ENCODE peak calls at places on chromosomes 1 and 21, in seven cellular contexts. H is CD4-positive, alpha-beta memory T cell; K is aorta; R is AG04450; N is PC-9; U is substantia nigra; Q is ascending aorta. Y is an unnamed sample.

GRCh38 chr1:161706483-161707347 is at the start of gene FCRLA:
- DNase-seq in H (no peak), K (no peak), R (peak; percentile 70), N (no peak), U (no peak), Q (no peak), Y (no peak)

GRCh38 chr1:43577647-43578542 is 47.2 kb downstream of the PTPRF start:
- DNase-seq in H (no peak), K (no peak), R (no peak), N (no peak), U (no peak), Q (no peak), Y (no peak)

GRCh38 chr1:172951728-172952365 is 98.9 kb downstream of the TNFSF18 start:
- DNase-seq in H (no peak), K (no peak), R (no peak), N (no peak), U (no peak), Q (no peak), Y (no peak)

GRCh38 chr21:34037446-34037845 is 35.9 kb upstream of the MRPS6 start:
- DNase-seq in H (no peak), K (no peak), R (peak; percentile 46), N (no peak), U (no peak), Q (no peak), Y (peak; percentile 84)

GRCh38 chr1:243917177-243917862 is 67.3 kb upstream of the AKT3 start:
- DNase-seq in H (peak; percentile 11), K (no peak), R (peak; percentile 72), N (peak; percentile 27), U (peak; percentile 34), Q (no peak), Y (no peak)

GRCh38 chr1:240712014-240712731 is 100.2 kb upstream of the GREM2 start:
- DNase-seq in H (no peak), K (no peak), R (peak; percentile 43), N (no peak), U (no peak), Q (no peak), Y (no peak)

GRCh38 chr1:226233293-226233692 is 9.8 kb downstream of the MIXL1 start:
- DNase-seq in H (no peak), K (no peak), R (no peak), N (no peak), U (no peak), Q (no peak), Y (no peak)

GRCh38 chr1:160662888-160663287 is 16.0 kb upstream of the SLAMF1 start:
- DNase-seq in H (no peak), K (no peak), R (no peak), N (no peak), U (no peak), Q (no peak), Y (no peak)

GRCh38 chr1:69320679-69321310 is 246.9 kb upstream of the LRRC7 start:
- DNase-seq in H (no peak), K (no peak), R (no peak), N (no peak), U (no peak), Q (no peak), Y (no peak)

GRCh38 chr21:14414932-14415508 is 32.1 kb upstream of the HSPA13 start:
- DNase-seq in H (no peak), K (no peak), R (no peak), N (no peak), U (no peak), Q (no peak), Y (no peak)

GRCh38 chr1:87902830-87903614 is 574.3 kb downstream of the LMO4 start:
- DNase-seq in H (no peak), K (no peak), R (peak; percentile 36), N (no peak), U (no peak), Q (no peak), Y (no peak)

GRCh38 chr1:87641996-87642395 is 313.3 kb downstream of the LMO4 start:
- DNase-seq in H (no peak), K (no peak), R (no peak), N (no peak), U (no peak), Q (no peak), Y (no peak)

GRCh38 chr1:207987164-207987563 is 76.2 kb upstream of the CD34 start:
- DNase-seq in H (no peak), K (no peak), R (no peak), N (no peak), U (no peak), Q (no peak), Y (no peak)

DNA sequence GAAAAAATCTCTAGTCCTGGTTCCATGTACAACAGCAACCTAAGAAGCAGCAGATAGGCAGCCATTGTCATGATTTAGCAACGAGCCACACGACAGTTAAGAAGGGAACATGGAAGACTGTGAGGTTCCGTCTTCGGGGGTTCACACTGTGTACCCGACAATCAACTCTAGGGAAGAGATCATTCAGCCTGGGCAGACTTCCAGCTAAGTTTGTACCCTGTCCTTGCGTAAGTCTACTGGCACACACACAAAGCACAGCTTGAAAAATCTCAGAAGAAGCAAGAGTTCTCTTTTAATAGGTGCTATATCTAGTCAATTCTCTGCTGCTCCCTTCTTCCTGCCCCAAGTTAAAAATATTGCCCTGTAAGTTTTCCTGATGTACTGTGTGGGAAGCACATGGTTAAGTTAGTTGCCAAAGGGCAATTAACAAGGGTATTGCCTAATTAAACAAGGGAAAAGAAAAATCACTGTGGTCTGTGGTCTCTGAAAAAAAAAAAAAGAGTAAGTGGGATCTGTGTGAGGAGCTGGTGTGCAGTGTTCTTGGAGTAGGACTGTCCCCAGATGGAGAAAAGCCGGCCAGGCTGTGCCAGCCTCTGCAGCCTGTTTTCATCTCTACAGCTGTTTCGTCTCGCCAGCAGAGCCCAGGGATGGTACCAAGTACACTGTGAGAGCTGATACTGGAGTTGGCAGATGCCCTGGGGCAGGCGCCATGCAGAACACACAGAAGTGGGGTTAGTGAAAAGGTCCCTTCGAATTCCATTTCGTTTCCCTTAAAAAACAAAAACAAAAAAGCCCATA is 6.4 kb upstream of the MYBPHL start:
- DNase-seq in H (no peak), K (no peak), R (no peak), N (no peak), U (peak; percentile 83), Q (no peak), Y (no peak)
- H3K27ac ChIP-seq in H (no peak overlapping the region), K (no peak overlapping the region), R (no peak overlapping the region), N (no peak overlapping the region), U (peak overlapping the region; percentile 98), Q (no peak overlapping the region), Y (no peak overlapping the region)

GRCh38 chr1:5620418-5620817 is 371.8 kb downstream of the NPHP4 start:
- DNase-seq in H (no peak), K (no peak), R (no peak), N (no peak), U (no peak), Q (no peak), Y (peak; percentile 58)

GRCh38 chr1:5617179-5618015 is 374.8 kb downstream of the NPHP4 start:
- DNase-seq in H (no peak), K (no peak), R (no peak), N (no peak), U (no peak), Q (no peak), Y (peak; percentile 72)

GRCh38 chr1:5615076-5615475 is 377.1 kb downstream of the NPHP4 start:
- DNase-seq in H (no peak), K (no peak), R (no peak), N (no peak), U (no peak), Q (no peak), Y (peak; percentile 72)

GRCh38 chr1:5619469-5619868 is 372.8 kb downstream of the NPHP4 start:
- DNase-seq in H (no peak), K (no peak), R (no peak), N (no peak), U (no peak), Q (no peak), Y (peak; percentile 58)

DNA sequence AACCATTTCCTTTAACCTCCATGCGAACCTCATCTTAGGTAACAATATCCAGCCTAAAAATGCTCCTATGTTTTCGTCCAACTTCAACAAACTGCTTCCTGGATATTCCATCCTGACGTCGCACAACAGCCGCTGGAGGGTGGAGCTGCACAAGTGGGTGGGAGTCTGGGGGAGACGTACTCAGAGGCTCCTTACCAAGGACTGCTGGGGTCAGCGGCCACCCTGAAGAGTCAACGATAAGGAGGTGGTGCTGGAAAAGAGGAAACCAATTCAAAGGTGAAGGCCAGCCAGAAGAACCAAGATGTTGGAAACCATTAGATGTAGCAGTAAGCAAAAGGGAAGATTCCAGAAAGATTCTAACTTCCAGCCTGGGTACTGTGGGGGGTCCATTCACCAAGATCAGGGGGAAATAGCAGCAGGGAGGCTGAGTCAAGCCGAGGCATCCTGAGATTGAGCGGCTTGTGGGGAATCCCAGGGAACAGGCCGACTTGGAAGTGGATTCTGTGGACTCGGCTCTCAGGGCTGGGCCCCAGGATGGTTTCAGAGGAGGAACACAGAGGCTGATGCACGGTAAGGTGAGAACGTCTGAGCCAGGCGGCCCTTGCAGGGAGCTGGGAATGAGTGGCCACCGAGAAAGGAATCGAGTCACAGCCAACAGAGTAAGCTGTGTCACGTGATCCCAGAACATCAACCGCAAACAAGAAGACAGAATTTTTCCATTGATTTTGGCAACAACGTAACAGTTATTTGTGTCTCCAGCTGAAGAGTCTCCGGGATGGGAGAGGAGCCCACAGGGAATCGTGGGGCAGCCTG is 375.7 kb downstream of the NPHP4 start:
- DNase-seq in H (no peak), K (no peak), R (no peak), N (no peak), U (no peak), Q (no peak), Y (peak; percentile 64)
- H3K27ac ChIP-seq in H (no peak overlapping the region), K (no peak overlapping the region), R (no peak overlapping the region), N (no peak overlapping the region), U (no peak overlapping the region), Q (no peak overlapping the region), Y (no peak overlapping the region)

GRCh38 chr1:232044728-232045127 is 418.1 kb downstream of the DISC1 start:
- DNase-seq in H (no peak), K (no peak), R (no peak), N (no peak), U (no peak), Q (no peak), Y (no peak)
- H3K27ac ChIP-seq in H (no peak overlapping the region), K (no peak overlapping the region), R (no peak overlapping the region), N (no peak overlapping the region), U (no peak overlapping the region), Q (no peak overlapping the region), Y (no peak overlapping the region)

GRCh38 chr1:27556781-27557595 is 47.0 kb downstream of the AHDC1 start:
- DNase-seq in H (peak; percentile 70), K (peak; percentile 98), R (peak; percentile 80), N (peak; percentile 94), U (peak; percentile 69), Q (peak; percentile 85), Y (no peak)
- H3K27ac ChIP-seq in H (no peak overlapping the region), K (peak overlapping the region; percentile 48), R (peak overlapping the region; percentile 43), N (peak overlapping the region; percentile 88), U (peak overlapping the region; percentile 37), Q (peak overlapping the region; percentile 95), Y (peak overlapping the region; percentile 96)

DNA sequence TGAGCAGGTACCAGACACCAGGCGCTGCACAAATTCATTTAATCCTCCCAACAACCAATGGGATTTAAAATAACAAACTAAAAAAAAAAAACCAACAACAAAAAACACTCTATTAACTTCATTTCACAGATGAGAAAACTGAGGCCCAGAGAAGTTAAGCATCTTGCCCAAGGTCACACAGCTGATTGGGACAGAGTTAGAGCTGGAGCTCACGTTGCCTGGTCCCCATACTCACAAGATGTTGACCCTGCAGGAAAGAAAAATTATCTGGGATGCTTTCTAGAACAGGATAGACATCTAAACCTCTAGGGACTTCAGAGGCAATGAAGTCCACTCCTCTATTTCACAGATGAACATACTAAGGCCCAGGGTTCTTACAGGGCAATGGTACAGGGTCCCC is 175.3 kb downstream of the PSMG1 start:
- DNase-seq in H (no peak), K (no peak), R (no peak), N (no peak), U (no peak), Q (no peak), Y (no peak)
- H3K27ac ChIP-seq in H (no peak overlapping the region), K (no peak overlapping the region), R (no peak overlapping the region), N (peak overlapping the region; percentile 45), U (no peak overlapping the region), Q (peak overlapping the region; percentile 95), Y (no peak overlapping the region)

Y was measured in vagina.